ENCODE peak calls at places on chromosomes 3 and 15, in six cellular contexts. One of them, this sample, is unnamed.
A peak's percentile ranks its signal among the peaks of the same experiment; 100 is the strongest.

GRCh38 chr3:123692041-123692440 is 107.2 kb upstream of the HACD2 start:
- DNase-seq in K562: no peak
- DNase-seq in astrocyte: no peak
- DNase-seq in PC-3: no peak
- DNase-seq in fibroblast of lung: no peak
- DNase-seq in mammary epithelial cell: no peak
- DNase-seq in this sample: no peak

GRCh38 chr15:79458491-79458890 is 26.4 kb downstream of the MINAR1 start:
- DNase-seq in fibroblast of lung: no peak
- DNase-seq in astrocyte: no peak
- DNase-seq in PC-3: no peak
- DNase-seq in K562: no peak
- DNase-seq in mammary epithelial cell: no peak
- DNase-seq in this sample: no peak

GRCh38 chr3:172253200-172253599 is 195.1 kb downstream of the GHSR start:
- DNase-seq in PC-3: no peak
- DNase-seq in astrocyte: peak; percentile 45
- DNase-seq in K562: no peak
- DNase-seq in fibroblast of lung: peak; percentile 53
- DNase-seq in mammary epithelial cell: no peak
- DNase-seq in this sample: no peak

GRCh38 chr3:133944641-133945441 is 49.2 kb upstream of the RAB6B start:
- DNase-seq in fibroblast of lung: peak; percentile 95
- DNase-seq in astrocyte: peak; percentile 93
- DNase-seq in K562: no peak
- DNase-seq in mammary epithelial cell: peak; percentile 91
- DNase-seq in PC-3: peak; percentile 69
- DNase-seq in this sample: no peak

GRCh38 chr15:67114846-67115521 is 49.6 kb downstream of the SMAD3 start:
- DNase-seq in mammary epithelial cell: no peak
- DNase-seq in PC-3: peak; percentile 31
- DNase-seq in K562: no peak
- DNase-seq in astrocyte: no peak
- DNase-seq in fibroblast of lung: peak; percentile 47
- DNase-seq in this sample: no peak

GRCh38 chr3:74592359-74592758 is 22.1 kb downstream of the CNTN3 start:
- DNase-seq in PC-3: no peak
- DNase-seq in astrocyte: no peak
- DNase-seq in mammary epithelial cell: no peak
- DNase-seq in fibroblast of lung: peak; percentile 3
- DNase-seq in K562: no peak
- DNase-seq in this sample: no peak

GRCh38 chr3:187531831-187532230 is 138.4 kb downstream of the SST start:
- DNase-seq in mammary epithelial cell: no peak
- DNase-seq in PC-3: no peak
- DNase-seq in astrocyte: no peak
- DNase-seq in K562: no peak
- DNase-seq in fibroblast of lung: no peak
- DNase-seq in this sample: no peak

GRCh38 chr3:149969945-149970715 is 565 bp downstream of the PFN2 start:
- DNase-seq in K562: peak; percentile 14
- DNase-seq in fibroblast of lung: peak; percentile 81
- DNase-seq in mammary epithelial cell: peak; percentile 79
- DNase-seq in PC-3: peak; percentile 75
- DNase-seq in astrocyte: peak; percentile 76
- DNase-seq in this sample: peak; percentile 90

GRCh38 chr3:104952587-104952986 is 414.1 kb upstream of the ALCAM start:
- DNase-seq in PC-3: peak; percentile 94
- DNase-seq in astrocyte: peak; percentile 97
- DNase-seq in K562: no peak
- DNase-seq in fibroblast of lung: peak; percentile 97
- DNase-seq in mammary epithelial cell: peak; percentile 91
- DNase-seq in this sample: no peak

GRCh38 chr3:42351221-42351620 is 59.2 kb downstream of the LYZL4 start:
- DNase-seq in astrocyte: peak; percentile 56
- DNase-seq in fibroblast of lung: peak; percentile 65
- DNase-seq in K562: no peak
- DNase-seq in PC-3: no peak
- DNase-seq in mammary epithelial cell: no peak
- DNase-seq in this sample: no peak

GRCh38 chr3:159263750-159264561 is 462.1 kb downstream of the MFSD1 start:
- DNase-seq in mammary epithelial cell: peak; percentile 41
- DNase-seq in PC-3: peak; percentile 72
- DNase-seq in K562: peak; percentile 16
- DNase-seq in astrocyte: peak; percentile 34
- DNase-seq in fibroblast of lung: peak; percentile 42
- DNase-seq in this sample: peak; percentile 61

GRCh38 chr15:61841461-61841860 is 218.8 kb downstream of the VPS13C start:
- DNase-seq in astrocyte: no peak
- DNase-seq in K562: no peak
- DNase-seq in PC-3: no peak
- DNase-seq in mammary epithelial cell: no peak
- DNase-seq in fibroblast of lung: no peak
- DNase-seq in this sample: no peak

GRCh38 chr3:140791368-140791767 is 113.5 kb downstream of the TRIM42 start:
- DNase-seq in K562: no peak
- DNase-seq in astrocyte: no peak
- DNase-seq in fibroblast of lung: no peak
- DNase-seq in mammary epithelial cell: no peak
- DNase-seq in PC-3: no peak
- DNase-seq in this sample: no peak

GRCh38 chr15:48109212-48109611 is 11.6 kb upstream of the SLC24A5 start:
- DNase-seq in K562: no peak
- DNase-seq in PC-3: no peak
- DNase-seq in fibroblast of lung: no peak
- DNase-seq in astrocyte: no peak
- DNase-seq in mammary epithelial cell: no peak
- DNase-seq in this sample: no peak

GRCh38 chr3:105466495-105467080 is 99.9 kb downstream of the ALCAM start:
- DNase-seq in fibroblast of lung: peak; percentile 39
- DNase-seq in K562: no peak
- DNase-seq in astrocyte: peak; percentile 22
- DNase-seq in PC-3: no peak
- DNase-seq in mammary epithelial cell: no peak
- DNase-seq in this sample: no peak

GRCh38 chr3:165820685-165821123 is 16.5 kb downstream of the BCHE start:
- DNase-seq in fibroblast of lung: no peak
- DNase-seq in astrocyte: no peak
- DNase-seq in mammary epithelial cell: no peak
- DNase-seq in PC-3: no peak
- DNase-seq in K562: no peak
- DNase-seq in this sample: no peak

GRCh38 chr3:8503461-8503860 is 1.8 kb downstream of the LMCD1 start:
- DNase-seq in fibroblast of lung: peak; percentile 60
- DNase-seq in PC-3: peak; percentile 81
- DNase-seq in K562: no peak
- DNase-seq in mammary epithelial cell: peak; percentile 59
- DNase-seq in astrocyte: no peak
- DNase-seq in this sample: no peak

GRCh38 chr3:134232146-134232545 is 18.5 kb downstream of the RYK start:
- DNase-seq in PC-3: peak; percentile 32
- DNase-seq in mammary epithelial cell: peak; percentile 39
- DNase-seq in astrocyte: peak; percentile 46
- DNase-seq in fibroblast of lung: peak; percentile 44
- DNase-seq in K562: no peak
- DNase-seq in this sample: no peak

GRCh38 chr15:70447927-70448698 is 315.2 kb downstream of the UACA start:
- DNase-seq in fibroblast of lung: peak; percentile 29
- DNase-seq in K562: peak; percentile 80
- DNase-seq in astrocyte: peak; percentile 8
- DNase-seq in PC-3: no peak
- DNase-seq in mammary epithelial cell: no peak
- DNase-seq in this sample: no peak

GRCh38 chr3:127542441-127542952 is 48.0 kb downstream of the TPRA1 start:
- DNase-seq in PC-3: no peak
- DNase-seq in fibroblast of lung: no peak
- DNase-seq in mammary epithelial cell: no peak
- DNase-seq in astrocyte: no peak
- DNase-seq in K562: no peak
- DNase-seq in this sample: no peak

GRCh38 chr3:114596147-114596546 is 302.3 kb downstream of the TIGIT start:
- DNase-seq in mammary epithelial cell: no peak
- DNase-seq in PC-3: no peak
- DNase-seq in K562: no peak
- DNase-seq in fibroblast of lung: no peak
- DNase-seq in astrocyte: no peak
- DNase-seq in this sample: no peak

GRCh38 chr3:114595521-114596028 is 301.7 kb downstream of the TIGIT start:
- DNase-seq in PC-3: no peak
- DNase-seq in mammary epithelial cell: no peak
- DNase-seq in fibroblast of lung: peak; percentile 40
- DNase-seq in K562: no peak
- DNase-seq in astrocyte: peak; percentile 33
- DNase-seq in this sample: no peak

GRCh38 chr3:114600571-114600970 is 306.7 kb downstream of the TIGIT start:
- DNase-seq in astrocyte: no peak
- DNase-seq in mammary epithelial cell: no peak
- DNase-seq in PC-3: no peak
- DNase-seq in K562: no peak
- DNase-seq in fibroblast of lung: no peak
- DNase-seq in this sample: no peak

GRCh38 chr3:114597012-114597411 is 303.2 kb downstream of the TIGIT start:
- DNase-seq in mammary epithelial cell: no peak
- DNase-seq in astrocyte: no peak
- DNase-seq in fibroblast of lung: no peak
- DNase-seq in K562: no peak
- DNase-seq in PC-3: peak; percentile 6
- DNase-seq in this sample: no peak
- TF ChIP-seq CTCF in mammary epithelial cell: peak; percentile 10
- TF ChIP-seq CTCF in astrocyte: no peak
- TF ChIP-seq CTCF in fibroblast of lung: no peak
- TF ChIP-seq CTCF in K562: peak; percentile 5
- TF ChIP-seq CTCF in PC-3: peak; percentile 39
- TF ChIP-seq CTCF in this sample: peak; percentile 37

DNA sequence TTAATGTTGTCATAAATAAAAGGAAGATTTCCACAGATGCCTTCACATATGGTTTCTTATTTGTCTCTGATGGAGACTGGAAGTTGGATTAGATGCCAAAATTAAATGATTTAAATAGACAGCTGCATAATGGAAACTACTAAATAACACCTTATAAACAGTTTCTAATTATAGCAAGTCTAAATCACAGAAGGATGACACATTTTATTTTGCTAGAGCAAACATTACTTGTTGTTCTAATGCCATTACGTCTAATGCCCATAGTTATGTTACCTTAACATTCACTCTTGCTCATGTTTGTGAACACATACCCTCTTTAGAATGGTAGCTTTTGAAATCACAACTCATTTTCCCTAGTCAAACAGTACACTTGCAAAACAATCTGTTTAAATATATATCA is 92.8 kb downstream of the ZIC4 start:
- DNase-seq in fibroblast of lung: no peak
- DNase-seq in K562: no peak
- DNase-seq in mammary epithelial cell: no peak
- DNase-seq in PC-3: no peak
- DNase-seq in astrocyte: no peak
- DNase-seq in this sample: no peak
- H3K9ac ChIP-seq in fibroblast of lung: no peak overlapping the region
- H3K9ac ChIP-seq in K562: no peak overlapping the region
- H3K9ac ChIP-seq in mammary epithelial cell: no peak overlapping the region
- H3K9ac ChIP-seq in PC-3: no peak overlapping the region
- H3K9ac ChIP-seq in astrocyte: no peak overlapping the region
- H3K9ac ChIP-seq in this sample: no peak overlapping the region

DNA sequence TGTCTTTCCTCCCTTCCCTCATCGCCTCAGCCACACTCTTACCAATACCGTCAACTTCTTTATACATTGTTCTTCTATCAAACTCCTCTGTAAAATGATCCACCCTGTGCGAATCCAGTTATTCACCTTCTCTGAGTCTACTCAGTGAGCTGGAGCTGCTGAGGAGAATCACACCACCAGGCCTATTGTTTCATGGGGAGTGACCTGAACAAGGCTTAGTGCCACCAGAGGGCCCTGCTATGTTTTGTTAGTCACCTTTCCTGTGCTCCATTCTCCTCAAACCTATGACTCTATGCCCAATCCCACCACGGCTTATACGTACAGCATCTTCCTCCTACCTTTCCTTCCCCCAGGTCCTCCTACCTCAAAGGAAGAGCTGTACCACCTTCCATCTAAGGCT is 50.4 kb upstream of the MED12L start:
- DNase-seq in PC-3: no peak
- DNase-seq in fibroblast of lung: no peak
- DNase-seq in mammary epithelial cell: no peak
- DNase-seq in K562: no peak
- DNase-seq in astrocyte: no peak
- DNase-seq in this sample: no peak
- TF ChIP-seq CTCF in PC-3: peak; percentile 11
- TF ChIP-seq CTCF in fibroblast of lung: no peak
- TF ChIP-seq CTCF in mammary epithelial cell: no peak
- TF ChIP-seq CTCF in K562: no peak
- TF ChIP-seq CTCF in astrocyte: no peak
- TF ChIP-seq CTCF in this sample: no peak

GRCh38 chr3:55620361-55621025 is 133.4 kb upstream of the WNT5A start:
- DNase-seq in PC-3: peak; percentile 55
- DNase-seq in K562: no peak
- DNase-seq in astrocyte: peak; percentile 84
- DNase-seq in fibroblast of lung: peak; percentile 88
- DNase-seq in mammary epithelial cell: peak; percentile 41
- DNase-seq in this sample: no peak
- H3K9ac ChIP-seq in PC-3: no peak overlapping the region
- H3K9ac ChIP-seq in K562: no peak overlapping the region
- H3K9ac ChIP-seq in astrocyte: no peak overlapping the region
- H3K9ac ChIP-seq in fibroblast of lung: no peak overlapping the region
- H3K9ac ChIP-seq in mammary epithelial cell: no peak overlapping the region
- H3K9ac ChIP-seq in this sample: no peak overlapping the region

This sample was measured in neural progenitor cell.